ENCODE peak calls at places on chromosomes 3 and 15, in seven cellular contexts. J, I, B, K, L, R and P are unnamed samples.

GRCh38 chr15:99279290-99279689 is 28.0 kb downstream of the LRRC28 start:
- DNase-seq in J (peak), I (no peak), B (no peak), K (no peak), L (no peak), R (no peak), P (no peak)

GRCh38 chr3:1007890-1008289 is 84.9 kb upstream of the CNTN6 start:
- DNase-seq in J (peak), I (no peak), B (no peak), K (no peak), L (no peak), R (no peak), P (no peak)

GRCh38 chr15:70127797-70128756 is 30.4 kb upstream of the TLE3 start:
- DNase-seq in J (no peak), I (no peak), B (no peak), K (no peak), L (no peak), R (no peak), P (no peak)

GRCh38 chr3:156561533-156561932 is 6.6 kb upstream of the SSR3 start:
- DNase-seq in J (no peak), I (no peak), B (no peak), K (no peak), L (no peak), R (no peak), P (no peak)

GRCh38 chr15:64315136-64315661 is 40.8 kb downstream of the CSNK1G1 start:
- DNase-seq in J (no peak), I (peak), B (no peak), K (no peak), L (no peak), R (no peak), P (no peak)

GRCh38 chr15:69392352-69392751 is 21.8 kb upstream of the KIF23 start:
- DNase-seq in J (no peak), I (no peak), B (no peak), K (no peak), L (no peak), R (no peak), P (no peak)

GRCh38 chr3:130975251-130975650 is 51.4 kb downstream of the ASTE1 start:
- DNase-seq in J (no peak), I (no peak), B (no peak), K (no peak), L (no peak), R (no peak), P (no peak)

GRCh38 chr15:34855397-34855796 is 60.0 kb upstream of the ACTC1 start:
- DNase-seq in J (peak), I (no peak), B (no peak), K (peak), L (no peak), R (no peak), P (no peak)

GRCh38 chr3:161395115-161395514 is 23.8 kb upstream of the SPTSSB start:
- DNase-seq in J (no peak), I (no peak), B (no peak), K (no peak), L (no peak), R (no peak), P (no peak)

GRCh38 chr3:15535757-15536156 is 14.3 kb upstream of the COLQ start:
- DNase-seq in J (no peak), I (no peak), B (no peak), K (no peak), L (no peak), R (no peak), P (no peak)

GRCh38 chr3:126051741-126052140 is 32.2 kb downstream of the SLC41A3 start:
- DNase-seq in J (no peak), I (peak), B (no peak), K (no peak), L (no peak), R (no peak), P (no peak)

GRCh38 chr15:70165811-70166284 is 68.1 kb upstream of the TLE3 start:
- DNase-seq in J (no peak), I (no peak), B (peak), K (no peak), L (no peak), R (peak), P (no peak)

GRCh38 chr3:154972951-154973350 is 107.2 kb upstream of the MME start:
- DNase-seq in J (peak), I (no peak), B (no peak), K (no peak), L (no peak), R (no peak), P (no peak)

GRCh38 chr15:77179541-77179998 is 108.7 kb upstream of the TSPAN3 start:
- DNase-seq in J (peak), I (no peak), B (no peak), K (no peak), L (no peak), R (no peak), P (no peak)

GRCh38 chr3:188469228-188469885 is 315.4 kb downstream of the LPP start:
- DNase-seq in J (peak), I (no peak), B (no peak), K (no peak), L (no peak), R (no peak), P (no peak)

GRCh38 chr3:153658151-153658550 is 463.0 kb upstream of the ARHGEF26 start:
- DNase-seq in J (peak), I (no peak), B (no peak), K (no peak), L (no peak), R (no peak), P (no peak)

GRCh38 chr3:58005662-58006061 is 2.6 kb upstream of the FLNB start:
- DNase-seq in J (no peak), I (no peak), B (peak), K (no peak), L (no peak), R (no peak), P (no peak)

GRCh38 chr3:127902486-127902885 is 12.5 kb upstream of the KBTBD12 start:
- DNase-seq in J (no peak), I (no peak), B (no peak), K (no peak), L (no peak), R (no peak), P (no peak)

GRCh38 chr15:79923068-79923514 is 26.3 kb upstream of the MTHFS start:
- DNase-seq in J (peak), I (peak), B (peak), K (peak), L (peak), R (peak), P (no peak)

GRCh38 chr15:75924576-75924975 is 20.9 kb downstream of the FBXO22 start:
- DNase-seq in J (no peak), I (no peak), B (no peak), K (no peak), L (no peak), R (no peak), P (no peak)

GRCh38 chr3:48662140-48662752 is 440 bp downstream of the CELSR3 start:
- DNase-seq in J (no peak), I (no peak), B (no peak), K (no peak), L (peak), R (no peak), P (no peak)

GRCh38 chr3:176855901-176856486 is 341.3 kb downstream of the TBL1XR1 start:
- DNase-seq in J (no peak), I (no peak), B (no peak), K (no peak), L (no peak), R (no peak), P (no peak)